ENCODE peak calls at places on chromosomes 1 and 21, in six cellular contexts. One of them, this sample, is unnamed.

GRCh38 chr1:172658871-172659453 is at the start of gene FASLG:
- DNase-seq in A549: no peak
- DNase-seq in caudate nucleus: no peak
- DNase-seq in GM12864: no peak
- DNase-seq in activated T-helper 2 cell treated with anti-CD3 and anti-CD28 coated beads, Interferon-gamma antibody, Interleukin-2, Interleukin-4, amounts not matched to agents 10 μg/mL and 5 μg/mL and 100 μg/mL, durations not matched to agents 14 hours and 24 hours and 36 hours: peak
- DNase-seq in RKO: no peak
- DNase-seq in this sample: peak

GRCh38 chr1:31295874-31296485 is 608 bp downstream of the SNRNP40 start:
- DNase-seq in A549: no peak
- DNase-seq in caudate nucleus: no peak
- DNase-seq in GM12864: no peak
- DNase-seq in activated T-helper 2 cell treated with anti-CD3 and anti-CD28 coated beads, Interferon-gamma antibody, Interleukin-2, Interleukin-4, amounts not matched to agents 10 μg/mL and 5 μg/mL and 100 μg/mL, durations not matched to agents 14 hours and 24 hours and 36 hours: no peak
- DNase-seq in RKO: peak
- DNase-seq in this sample: no peak

GRCh38 chr1:200075938-200076546 is 48.5 kb downstream of the NR5A2 start:
- DNase-seq in A549: peak
- DNase-seq in caudate nucleus: no peak
- DNase-seq in GM12864: no peak
- DNase-seq in activated T-helper 2 cell treated with anti-CD3 and anti-CD28 coated beads, Interferon-gamma antibody, Interleukin-2, Interleukin-4, amounts not matched to agents 10 μg/mL and 5 μg/mL and 100 μg/mL, durations not matched to agents 14 hours and 24 hours and 36 hours: no peak
- DNase-seq in RKO: peak
- DNase-seq in this sample: no peak

GRCh38 chr1:167516404-167517388 is 1.6 kb downstream of the CD247 start:
- DNase-seq in A549: no peak
- DNase-seq in caudate nucleus: no peak
- DNase-seq in GM12864: no peak
- DNase-seq in activated T-helper 2 cell treated with anti-CD3 and anti-CD28 coated beads, Interferon-gamma antibody, Interleukin-2, Interleukin-4, amounts not matched to agents 10 μg/mL and 5 μg/mL and 100 μg/mL, durations not matched to agents 14 hours and 24 hours and 36 hours: no peak
- DNase-seq in RKO: no peak
- DNase-seq in this sample: no peak

GRCh38 chr1:231216515-231216914 is 24.5 kb upstream of the GNPAT start:
- DNase-seq in A549: no peak
- DNase-seq in caudate nucleus: no peak
- DNase-seq in GM12864: no peak
- DNase-seq in activated T-helper 2 cell treated with anti-CD3 and anti-CD28 coated beads, Interferon-gamma antibody, Interleukin-2, Interleukin-4, amounts not matched to agents 10 μg/mL and 5 μg/mL and 100 μg/mL, durations not matched to agents 14 hours and 24 hours and 36 hours: no peak
- DNase-seq in RKO: no peak
- DNase-seq in this sample: no peak

GRCh38 chr1:31032266-31032665 is 33.3 kb downstream of the PUM1 start:
- DNase-seq in A549: no peak
- DNase-seq in caudate nucleus: no peak
- DNase-seq in GM12864: no peak
- DNase-seq in activated T-helper 2 cell treated with anti-CD3 and anti-CD28 coated beads, Interferon-gamma antibody, Interleukin-2, Interleukin-4, amounts not matched to agents 10 μg/mL and 5 μg/mL and 100 μg/mL, durations not matched to agents 14 hours and 24 hours and 36 hours: no peak
- DNase-seq in RKO: no peak
- DNase-seq in this sample: no peak

GRCh38 chr1:183278736-183279591 is 92.9 kb downstream of the LAMC2 start:
- DNase-seq in A549: no peak
- DNase-seq in caudate nucleus: no peak
- DNase-seq in GM12864: no peak
- DNase-seq in activated T-helper 2 cell treated with anti-CD3 and anti-CD28 coated beads, Interferon-gamma antibody, Interleukin-2, Interleukin-4, amounts not matched to agents 10 μg/mL and 5 μg/mL and 100 μg/mL, durations not matched to agents 14 hours and 24 hours and 36 hours: no peak
- DNase-seq in RKO: no peak
- DNase-seq in this sample: no peak

GRCh38 chr21:29125199-29125598 is 5.2 kb upstream of the MAP3K7CL start:
- DNase-seq in A549: no peak
- DNase-seq in caudate nucleus: no peak
- DNase-seq in GM12864: peak
- DNase-seq in activated T-helper 2 cell treated with anti-CD3 and anti-CD28 coated beads, Interferon-gamma antibody, Interleukin-2, Interleukin-4, amounts not matched to agents 10 μg/mL and 5 μg/mL and 100 μg/mL, durations not matched to agents 14 hours and 24 hours and 36 hours: no peak
- DNase-seq in RKO: no peak
- DNase-seq in this sample: no peak

GRCh38 chr1:236685917-236686814 is at the start of gene ACTN2:
- DNase-seq in A549: peak
- DNase-seq in caudate nucleus: no peak
- DNase-seq in GM12864: no peak
- DNase-seq in activated T-helper 2 cell treated with anti-CD3 and anti-CD28 coated beads, Interferon-gamma antibody, Interleukin-2, Interleukin-4, amounts not matched to agents 10 μg/mL and 5 μg/mL and 100 μg/mL, durations not matched to agents 14 hours and 24 hours and 36 hours: peak
- DNase-seq in RKO: no peak
- DNase-seq in this sample: peak

GRCh38 chr1:33260435-33260980 is 4.2 kb downstream of the ZNF362 start:
- DNase-seq in A549: no peak
- DNase-seq in caudate nucleus: no peak
- DNase-seq in GM12864: no peak
- DNase-seq in activated T-helper 2 cell treated with anti-CD3 and anti-CD28 coated beads, Interferon-gamma antibody, Interleukin-2, Interleukin-4, amounts not matched to agents 10 μg/mL and 5 μg/mL and 100 μg/mL, durations not matched to agents 14 hours and 24 hours and 36 hours: no peak
- DNase-seq in RKO: no peak
- DNase-seq in this sample: no peak

GRCh38 chr21:29261555-29262540 is 36.9 kb upstream of the BACH1 start:
- DNase-seq in A549: no peak
- DNase-seq in caudate nucleus: no peak
- DNase-seq in GM12864: no peak
- DNase-seq in activated T-helper 2 cell treated with anti-CD3 and anti-CD28 coated beads, Interferon-gamma antibody, Interleukin-2, Interleukin-4, amounts not matched to agents 10 μg/mL and 5 μg/mL and 100 μg/mL, durations not matched to agents 14 hours and 24 hours and 36 hours: no peak
- DNase-seq in RKO: no peak
- DNase-seq in this sample: no peak

GRCh38 chr1:198443374-198444233 is 96.9 kb downstream of the ATP6V1G3 start:
- DNase-seq in A549: peak
- DNase-seq in caudate nucleus: no peak
- DNase-seq in GM12864: no peak
- DNase-seq in activated T-helper 2 cell treated with anti-CD3 and anti-CD28 coated beads, Interferon-gamma antibody, Interleukin-2, Interleukin-4, amounts not matched to agents 10 μg/mL and 5 μg/mL and 100 μg/mL, durations not matched to agents 14 hours and 24 hours and 36 hours: no peak
- DNase-seq in RKO: peak
- DNase-seq in this sample: no peak

GRCh38 chr1:47184771-47185677 is 4.8 kb downstream of the PDZK1IP1 start:
- DNase-seq in A549: no peak
- DNase-seq in caudate nucleus: no peak
- DNase-seq in GM12864: no peak
- DNase-seq in activated T-helper 2 cell treated with anti-CD3 and anti-CD28 coated beads, Interferon-gamma antibody, Interleukin-2, Interleukin-4, amounts not matched to agents 10 μg/mL and 5 μg/mL and 100 μg/mL, durations not matched to agents 14 hours and 24 hours and 36 hours: no peak
- DNase-seq in RKO: no peak
- DNase-seq in this sample: no peak

GRCh38 chr1:114669562-114670082 is at the start of gene DENND2C:
- DNase-seq in A549: no peak
- DNase-seq in caudate nucleus: no peak
- DNase-seq in GM12864: no peak
- DNase-seq in activated T-helper 2 cell treated with anti-CD3 and anti-CD28 coated beads, Interferon-gamma antibody, Interleukin-2, Interleukin-4, amounts not matched to agents 10 μg/mL and 5 μg/mL and 100 μg/mL, durations not matched to agents 14 hours and 24 hours and 36 hours: no peak
- DNase-seq in RKO: no peak
- DNase-seq in this sample: no peak

GRCh38 chr1:67489643-67490042 is 59.4 kb upstream of the SERBP1 start:
- DNase-seq in A549: no peak
- DNase-seq in caudate nucleus: no peak
- DNase-seq in GM12864: no peak
- DNase-seq in activated T-helper 2 cell treated with anti-CD3 and anti-CD28 coated beads, Interferon-gamma antibody, Interleukin-2, Interleukin-4, amounts not matched to agents 10 μg/mL and 5 μg/mL and 100 μg/mL, durations not matched to agents 14 hours and 24 hours and 36 hours: no peak
- DNase-seq in RKO: no peak
- DNase-seq in this sample: no peak

GRCh38 chr1:69076631-69077030 is 491.1 kb upstream of the LRRC7 start:
- DNase-seq in A549: no peak
- DNase-seq in caudate nucleus: no peak
- DNase-seq in GM12864: no peak
- DNase-seq in activated T-helper 2 cell treated with anti-CD3 and anti-CD28 coated beads, Interferon-gamma antibody, Interleukin-2, Interleukin-4, amounts not matched to agents 10 μg/mL and 5 μg/mL and 100 μg/mL, durations not matched to agents 14 hours and 24 hours and 36 hours: no peak
- DNase-seq in RKO: no peak
- DNase-seq in this sample: no peak

GRCh38 chr21:45111703-45112102 is 37.3 kb downstream of the ADARB1 start:
- DNase-seq in A549: no peak
- DNase-seq in caudate nucleus: no peak
- DNase-seq in GM12864: no peak
- DNase-seq in activated T-helper 2 cell treated with anti-CD3 and anti-CD28 coated beads, Interferon-gamma antibody, Interleukin-2, Interleukin-4, amounts not matched to agents 10 μg/mL and 5 μg/mL and 100 μg/mL, durations not matched to agents 14 hours and 24 hours and 36 hours: no peak
- DNase-seq in RKO: no peak
- DNase-seq in this sample: no peak

GRCh38 chr1:88451856-88452255 is 232.2 kb upstream of the PKN2 start:
- DNase-seq in A549: no peak
- DNase-seq in caudate nucleus: no peak
- DNase-seq in GM12864: no peak
- DNase-seq in activated T-helper 2 cell treated with anti-CD3 and anti-CD28 coated beads, Interferon-gamma antibody, Interleukin-2, Interleukin-4, amounts not matched to agents 10 μg/mL and 5 μg/mL and 100 μg/mL, durations not matched to agents 14 hours and 24 hours and 36 hours: no peak
- DNase-seq in RKO: no peak
- DNase-seq in this sample: no peak

GRCh38 chr1:76867342-76868130 is at the start of gene ST6GALNAC5:
- DNase-seq in A549: peak
- DNase-seq in caudate nucleus: peak
- DNase-seq in GM12864: no peak
- DNase-seq in activated T-helper 2 cell treated with anti-CD3 and anti-CD28 coated beads, Interferon-gamma antibody, Interleukin-2, Interleukin-4, amounts not matched to agents 10 μg/mL and 5 μg/mL and 100 μg/mL, durations not matched to agents 14 hours and 24 hours and 36 hours: no peak
- DNase-seq in RKO: no peak
- DNase-seq in this sample: no peak

GRCh38 chr1:2103901-2104590 is 53.8 kb downstream of the PRKCZ start:
- DNase-seq in A549: no peak
- DNase-seq in caudate nucleus: no peak
- DNase-seq in GM12864: no peak
- DNase-seq in activated T-helper 2 cell treated with anti-CD3 and anti-CD28 coated beads, Interferon-gamma antibody, Interleukin-2, Interleukin-4, amounts not matched to agents 10 μg/mL and 5 μg/mL and 100 μg/mL, durations not matched to agents 14 hours and 24 hours and 36 hours: no peak
- DNase-seq in RKO: no peak
- DNase-seq in this sample: no peak

GRCh38 chr1:205598841-205599666 is 32.8 kb downstream of the ELK4 start:
- DNase-seq in A549: no peak
- DNase-seq in caudate nucleus: no peak
- DNase-seq in GM12864: no peak
- DNase-seq in activated T-helper 2 cell treated with anti-CD3 and anti-CD28 coated beads, Interferon-gamma antibody, Interleukin-2, Interleukin-4, amounts not matched to agents 10 μg/mL and 5 μg/mL and 100 μg/mL, durations not matched to agents 14 hours and 24 hours and 36 hours: no peak
- DNase-seq in RKO: no peak
- DNase-seq in this sample: no peak

GRCh38 chr1:175090775-175091174 is 23.1 kb downstream of the TNN start:
- DNase-seq in A549: no peak
- DNase-seq in caudate nucleus: no peak
- DNase-seq in GM12864: no peak
- DNase-seq in activated T-helper 2 cell treated with anti-CD3 and anti-CD28 coated beads, Interferon-gamma antibody, Interleukin-2, Interleukin-4, amounts not matched to agents 10 μg/mL and 5 μg/mL and 100 μg/mL, durations not matched to agents 14 hours and 24 hours and 36 hours: no peak
- DNase-seq in RKO: no peak
- DNase-seq in this sample: no peak

GRCh38 chr1:116501041-116501869 is 69.6 kb downstream of the CD58 start:
- DNase-seq in A549: no peak
- DNase-seq in caudate nucleus: no peak
- DNase-seq in GM12864: no peak
- DNase-seq in activated T-helper 2 cell treated with anti-CD3 and anti-CD28 coated beads, Interferon-gamma antibody, Interleukin-2, Interleukin-4, amounts not matched to agents 10 μg/mL and 5 μg/mL and 100 μg/mL, durations not matched to agents 14 hours and 24 hours and 36 hours: no peak
- DNase-seq in RKO: no peak
- DNase-seq in this sample: no peak

GRCh38 chr1:53936430-53936829 is 9.1 kb downstream of the IFT25 start:
- DNase-seq in A549: no peak
- DNase-seq in caudate nucleus: no peak
- DNase-seq in GM12864: no peak
- DNase-seq in activated T-helper 2 cell treated with anti-CD3 and anti-CD28 coated beads, Interferon-gamma antibody, Interleukin-2, Interleukin-4, amounts not matched to agents 10 μg/mL and 5 μg/mL and 100 μg/mL, durations not matched to agents 14 hours and 24 hours and 36 hours: no peak
- DNase-seq in RKO: no peak
- DNase-seq in this sample: no peak

GRCh38 chr1:204151562-204152309 is at the start of gene ETNK2:
- DNase-seq in A549: peak
- DNase-seq in caudate nucleus: no peak
- DNase-seq in GM12864: no peak
- DNase-seq in activated T-helper 2 cell treated with anti-CD3 and anti-CD28 coated beads, Interferon-gamma antibody, Interleukin-2, Interleukin-4, amounts not matched to agents 10 μg/mL and 5 μg/mL and 100 μg/mL, durations not matched to agents 14 hours and 24 hours and 36 hours: peak
- DNase-seq in RKO: no peak
- DNase-seq in this sample: peak

GRCh38 chr1:210978316-210978993 is 155.5 kb downstream of the KCNH1 start:
- DNase-seq in A549: peak
- DNase-seq in caudate nucleus: no peak
- DNase-seq in GM12864: no peak
- DNase-seq in activated T-helper 2 cell treated with anti-CD3 and anti-CD28 coated beads, Interferon-gamma antibody, Interleukin-2, Interleukin-4, amounts not matched to agents 10 μg/mL and 5 μg/mL and 100 μg/mL, durations not matched to agents 14 hours and 24 hours and 36 hours: no peak
- DNase-seq in RKO: no peak
- DNase-seq in this sample: no peak